ENCODE peak calls at places on chromosomes 1 and 21, in four cellular contexts. One of them, this sample, is unnamed.

GRCh38 chr1:169044971-169045370 is 61.5 kb upstream of the ATP1B1 start:
- DNase-seq in T follicular helper cell: no peak
- DNase-seq in NT2/D1: no peak
- DNase-seq in stimulated activated CD4-positive, alpha-beta T cell treated with anti-CD3 and anti-CD28 coated beads, Interleukin-2, amount 100 ng/mL, for 48 hours: no peak
- DNase-seq in this sample: no peak

GRCh38 chr1:172663726-172664125 is 4.8 kb downstream of the FASLG start:
- DNase-seq in NT2/D1: no peak
- DNase-seq in stimulated activated CD4-positive, alpha-beta T cell treated with anti-CD3 and anti-CD28 coated beads, Interleukin-2, amount 100 ng/mL, for 48 hours: no peak
- DNase-seq in T follicular helper cell: no peak
- DNase-seq in this sample: no peak

GRCh38 chr1:94408104-94408503 is 10.1 kb upstream of the ABCD3 start:
- DNase-seq in stimulated activated CD4-positive, alpha-beta T cell treated with anti-CD3 and anti-CD28 coated beads, Interleukin-2, amount 100 ng/mL, for 48 hours: no peak
- DNase-seq in NT2/D1: peak; percentile 13
- DNase-seq in T follicular helper cell: no peak
- DNase-seq in this sample: no peak

GRCh38 chr1:27650527-27651175 is 15.7 kb upstream of the FGR start:
- DNase-seq in stimulated activated CD4-positive, alpha-beta T cell treated with anti-CD3 and anti-CD28 coated beads, Interleukin-2, amount 100 ng/mL, for 48 hours: no peak
- DNase-seq in NT2/D1: no peak
- DNase-seq in T follicular helper cell: no peak
- DNase-seq in this sample: no peak

GRCh38 chr1:243415663-243416365 is 160.0 kb downstream of the SDCCAG8 start:
- DNase-seq in NT2/D1: no peak
- DNase-seq in T follicular helper cell: no peak
- DNase-seq in stimulated activated CD4-positive, alpha-beta T cell treated with anti-CD3 and anti-CD28 coated beads, Interleukin-2, amount 100 ng/mL, for 48 hours: no peak
- DNase-seq in this sample: no peak

GRCh38 chr1:35192056-35192852 is 691 bp downstream of the SFPQ start:
- DNase-seq in stimulated activated CD4-positive, alpha-beta T cell treated with anti-CD3 and anti-CD28 coated beads, Interleukin-2, amount 100 ng/mL, for 48 hours: peak; percentile 90
- DNase-seq in NT2/D1: peak; percentile 65
- DNase-seq in T follicular helper cell: peak; percentile 83
- DNase-seq in this sample: peak; percentile 85

GRCh38 chr1:8517579-8518489 is 199.9 kb downstream of the SLC45A1 start:
- DNase-seq in T follicular helper cell: no peak
- DNase-seq in stimulated activated CD4-positive, alpha-beta T cell treated with anti-CD3 and anti-CD28 coated beads, Interleukin-2, amount 100 ng/mL, for 48 hours: no peak
- DNase-seq in NT2/D1: no peak
- DNase-seq in this sample: no peak

GRCh38 chr1:66282343-66282852 is 251.6 kb upstream of the SGIP1 start:
- DNase-seq in T follicular helper cell: peak; percentile 48
- DNase-seq in stimulated activated CD4-positive, alpha-beta T cell treated with anti-CD3 and anti-CD28 coated beads, Interleukin-2, amount 100 ng/mL, for 48 hours: peak; percentile 44
- DNase-seq in NT2/D1: no peak
- DNase-seq in this sample: peak; percentile 37

GRCh38 chr1:165678509-165678908 is 19.9 kb downstream of the ALDH9A1 start:
- DNase-seq in NT2/D1: no peak
- DNase-seq in T follicular helper cell: no peak
- DNase-seq in stimulated activated CD4-positive, alpha-beta T cell treated with anti-CD3 and anti-CD28 coated beads, Interleukin-2, amount 100 ng/mL, for 48 hours: no peak
- DNase-seq in this sample: no peak

GRCh38 chr1:6257541-6258069 is 3.3 kb downstream of the GPR153 start:
- DNase-seq in NT2/D1: no peak
- DNase-seq in T follicular helper cell: no peak
- DNase-seq in stimulated activated CD4-positive, alpha-beta T cell treated with anti-CD3 and anti-CD28 coated beads, Interleukin-2, amount 100 ng/mL, for 48 hours: no peak
- DNase-seq in this sample: no peak

GRCh38 chr1:217253351-217253750 is 377.5 kb downstream of the GPATCH2 start:
- DNase-seq in NT2/D1: no peak
- DNase-seq in T follicular helper cell: no peak
- DNase-seq in stimulated activated CD4-positive, alpha-beta T cell treated with anti-CD3 and anti-CD28 coated beads, Interleukin-2, amount 100 ng/mL, for 48 hours: no peak
- DNase-seq in this sample: no peak

GRCh38 chr1:94608142-94608851 is 66.7 kb upstream of the F3 start:
- DNase-seq in stimulated activated CD4-positive, alpha-beta T cell treated with anti-CD3 and anti-CD28 coated beads, Interleukin-2, amount 100 ng/mL, for 48 hours: no peak
- DNase-seq in T follicular helper cell: no peak
- DNase-seq in NT2/D1: no peak
- DNase-seq in this sample: no peak

GRCh38 chr1:230541306-230541705 is 101.0 kb upstream of the COG2 start:
- DNase-seq in stimulated activated CD4-positive, alpha-beta T cell treated with anti-CD3 and anti-CD28 coated beads, Interleukin-2, amount 100 ng/mL, for 48 hours: no peak
- DNase-seq in NT2/D1: no peak
- DNase-seq in T follicular helper cell: no peak
- DNase-seq in this sample: no peak

GRCh38 chr1:78019031-78019430 is 14.3 kb downstream of the DNAJB4 start:
- DNase-seq in stimulated activated CD4-positive, alpha-beta T cell treated with anti-CD3 and anti-CD28 coated beads, Interleukin-2, amount 100 ng/mL, for 48 hours: no peak
- DNase-seq in NT2/D1: no peak
- DNase-seq in T follicular helper cell: no peak
- DNase-seq in this sample: no peak

GRCh38 chr1:27656157-27656893 is 15.7 kb downstream of the IFI6 start:
- DNase-seq in T follicular helper cell: no peak
- DNase-seq in stimulated activated CD4-positive, alpha-beta T cell treated with anti-CD3 and anti-CD28 coated beads, Interleukin-2, amount 100 ng/mL, for 48 hours: no peak
- DNase-seq in NT2/D1: peak; percentile 94
- DNase-seq in this sample: no peak

GRCh38 chr21:32958288-32958992 is 67.3 kb upstream of the OLIG2 start:
- DNase-seq in stimulated activated CD4-positive, alpha-beta T cell treated with anti-CD3 and anti-CD28 coated beads, Interleukin-2, amount 100 ng/mL, for 48 hours: no peak
- DNase-seq in NT2/D1: peak; percentile 30
- DNase-seq in T follicular helper cell: no peak
- DNase-seq in this sample: no peak

This sample was measured in stimulated activated CD8-positive, alpha-beta memory T cell treated with anti-CD3 and anti-CD28 coated beads, Interleukin-2, amount 100 ng/mL, for 48 hours.